ENCODE peak calls at places on chromosomes 6 and 20, in ten cellular contexts. I, P, V, Y, O, E, U, J, H and C are unnamed samples.

GRCh38 chr6:52115145-52115741 is 27.8 kb upstream of the PKHD1 start:
- DNase-seq in P (no peak), V (no peak), E (no peak), U (no peak), I (no peak), H (no peak), Y (no peak), O (no peak), J (no peak), C (no peak)

GRCh38 chr6:29521006-29521680 is 33.4 kb upstream of the MAS1L start:
- DNase-seq in P (no peak), O (no peak), V (no peak), J (no peak), I (no peak), Y (no peak), H (no peak), E (no peak), U (no peak), C (no peak)

GRCh38 chr20:59935457-59936185 is 2.2 kb upstream of the SYCP2 start:
- DNase-seq in Y (no peak), P (no peak), E (no peak), U (no peak), O (no peak), H (no peak), V (no peak), J (no peak), I (no peak), C (no peak)

GRCh38 chr20:53873249-53873642 is 197.1 kb downstream of the BCAS1 start:
- DNase-seq in H (no peak), J (no peak), Y (no peak), V (no peak), U (no peak), E (no peak), P (no peak), O (no peak), I (no peak), C (no peak)

GRCh38 chr6:12348530-12349511 is 58.7 kb downstream of the EDN1 start:
- DNase-seq in Y (no peak), V (no peak), U (no peak), J (peak), O (peak), H (no peak), I (no peak), P (peak), E (peak), C (no peak)

GRCh38 chr6:1087112-1087843 is 224.6 kb upstream of the FOXQ1 start:
- DNase-seq in E (no peak), H (no peak), P (no peak), J (no peak), I (no peak), V (no peak), O (no peak), Y (no peak), U (no peak), C (no peak)

GRCh38 chr6:93163146-93163545 is 256.2 kb downstream of the EPHA7 start:
- DNase-seq in J (no peak), Y (no peak), O (no peak), E (no peak), U (no peak), H (no peak), V (no peak), I (no peak), P (no peak), C (no peak)

GRCh38 chr20:47480705-47481104 is 21.0 kb upstream of the NCOA3 start:
- DNase-seq in H (no peak), E (no peak), U (no peak), I (no peak), P (no peak), O (no peak), J (no peak), Y (no peak), V (no peak), C (no peak)

GRCh38 chr20:32083469-32083868 is 26.0 kb upstream of the TM9SF4 start:
- DNase-seq in Y (no peak), O (no peak), E (no peak), V (no peak), P (no peak), J (no peak), U (no peak), H (no peak), I (no peak), C (no peak)

DNA sequence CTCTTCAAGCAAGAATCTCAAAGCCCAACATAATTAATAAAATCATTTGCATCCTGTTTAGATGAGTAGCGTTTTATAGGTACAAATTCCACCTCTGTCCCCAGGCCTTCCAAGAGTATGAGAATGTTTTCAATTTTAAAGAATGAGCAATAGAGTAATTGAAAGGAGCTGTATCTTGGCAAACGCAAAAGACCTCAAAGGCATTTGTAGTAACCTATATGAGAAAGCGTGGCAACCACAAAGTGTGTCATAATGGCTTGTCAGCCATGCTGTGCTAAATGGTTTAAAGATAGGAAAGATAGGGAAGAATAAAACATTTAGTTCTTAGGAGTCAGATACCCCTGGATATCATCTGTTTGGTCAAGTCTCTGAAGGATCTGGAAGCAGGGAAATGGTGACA is 71.7 kb upstream of the ISM1 start:
- DNase-seq in V (no peak), E (no peak), Y (no peak), I (no peak), P (peak), H (no peak), O (no peak), J (no peak), U (no peak), C (no peak)
- TF ChIP-seq CTCF in V (no peak), E (no peak), Y (no peak), I (no peak), P (no peak), H (no peak), O (no peak), J (no peak), U (no peak), C (no peak)

GRCh38 chr6:88920777-88921728 is 42.4 kb downstream of the RNGTT start:
- DNase-seq in J (no peak), U (no peak), P (no peak), E (no peak), Y (no peak), I (no peak), V (no peak), H (no peak), O (no peak), C (no peak)

GRCh38 chr6:88921734-88922133 is 41.7 kb downstream of the RNGTT start:
- DNase-seq in I (no peak), H (no peak), E (no peak), J (no peak), P (no peak), Y (no peak), V (no peak), U (no peak), O (no peak), C (no peak)

GRCh38 chr6:88922775-88923548 is 40.5 kb downstream of the RNGTT start:
- DNase-seq in V (no peak), O (no peak), U (no peak), J (no peak), H (no peak), P (no peak), Y (no peak), E (no peak), I (no peak), C (no peak)

GRCh38 chr6:88919032-88919431 is 44.4 kb downstream of the RNGTT start:
- DNase-seq in P (no peak), I (no peak), Y (no peak), O (no peak), V (no peak), J (no peak), U (no peak), E (no peak), H (no peak), C (no peak)

DNA sequence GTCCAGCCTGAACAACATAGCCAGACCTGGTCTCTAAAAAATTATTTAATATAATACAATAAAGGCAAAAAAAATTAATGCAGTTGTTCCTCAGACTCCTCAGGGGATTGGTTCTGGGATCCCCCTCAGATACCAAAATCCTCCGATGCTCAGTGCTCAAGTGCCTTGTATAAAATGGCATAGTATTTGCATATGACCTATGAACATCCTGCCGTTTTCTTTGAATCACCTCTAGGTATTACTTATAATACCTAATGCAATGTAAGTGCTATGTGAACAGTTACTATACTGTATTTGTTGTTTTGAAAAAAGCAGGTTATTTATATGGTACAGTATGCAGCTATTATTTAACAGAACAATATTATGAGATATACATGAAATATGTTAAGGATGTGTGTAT is 43.3 kb downstream of the RNGTT start:
- DNase-seq in P (no peak), H (no peak), E (no peak), V (no peak), J (no peak), I (no peak), O (no peak), Y (no peak), U (no peak), C (no peak)
- TF ChIP-seq CTCF in P (no peak), H (no peak), E (no peak), V (no peak), J (no peak), I (no peak), O (no peak), Y (no peak), U (no peak), C (no peak)

DNA sequence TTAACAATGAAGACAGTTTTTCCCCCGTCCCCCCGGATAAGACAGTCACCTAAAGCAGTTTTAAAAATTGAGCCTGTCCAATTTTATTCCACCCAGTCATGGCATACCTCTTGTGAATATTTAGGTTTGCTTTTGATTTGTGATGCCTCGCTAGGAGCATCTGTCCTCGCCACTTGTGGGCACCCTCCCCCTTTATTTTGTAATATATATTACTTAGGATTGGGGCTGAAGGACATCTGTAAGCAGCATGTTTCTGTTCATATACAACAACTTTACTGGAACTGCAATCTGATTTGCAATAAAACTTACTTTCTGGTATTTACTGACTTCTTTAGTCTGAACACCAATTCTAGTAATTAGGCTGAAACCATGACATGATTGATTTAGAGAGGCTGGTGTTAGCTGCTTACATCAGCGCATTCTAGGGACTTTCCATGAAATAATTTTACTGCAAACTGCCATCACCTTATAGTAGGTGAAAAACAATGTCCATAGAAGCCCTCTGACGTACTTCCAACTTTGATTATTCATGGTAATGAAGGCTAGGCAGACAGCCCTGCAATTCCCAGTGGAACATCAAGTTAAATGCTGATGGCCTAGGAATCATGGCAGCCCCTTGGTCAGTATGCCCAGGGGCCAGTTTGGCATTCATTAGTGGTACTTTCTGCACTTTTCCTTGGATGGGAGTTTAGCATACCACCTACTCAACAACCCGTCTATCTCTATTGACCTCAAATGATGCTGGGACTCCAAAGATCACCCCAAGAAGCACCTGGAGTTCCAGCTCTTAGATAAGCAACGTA is 132.9 kb upstream of the MCHR2 start:
- DNase-seq in P (no peak), H (peak), Y (no peak), U (no peak), E (no peak), O (no peak), J (no peak), V (peak), I (peak), C (no peak)
- TF ChIP-seq CTCF in P (no peak), H (no peak), Y (no peak), U (no peak), E (peak), O (no peak), J (no peak), V (no peak), I (no peak), C (no peak)

GRCh38 chr6:99613398-99613704 is 6.7 kb downstream of the PRDM13 start:
- DNase-seq in P (no peak), U (peak), H (peak), Y (no peak), I (peak), V (peak), J (no peak), E (no peak), O (peak), C (no peak)
- TF ChIP-seq CTCF in P (no peak), U (peak), H (peak), Y (peak), I (peak), V (peak), J (peak), E (peak), O (peak), C (peak)

GRCh38 chr6:14040042-14040441 is 77.5 kb upstream of the CD83 start:
- DNase-seq in I (no peak), P (no peak), E (no peak), O (no peak), Y (no peak), V (no peak), U (no peak), J (no peak), H (no peak), C (no peak)
- TF ChIP-seq CTCF in I (no peak), P (no peak), E (no peak), O (no peak), Y (no peak), V (no peak), U (no peak), J (no peak), H (no peak), C (no peak)

DNA sequence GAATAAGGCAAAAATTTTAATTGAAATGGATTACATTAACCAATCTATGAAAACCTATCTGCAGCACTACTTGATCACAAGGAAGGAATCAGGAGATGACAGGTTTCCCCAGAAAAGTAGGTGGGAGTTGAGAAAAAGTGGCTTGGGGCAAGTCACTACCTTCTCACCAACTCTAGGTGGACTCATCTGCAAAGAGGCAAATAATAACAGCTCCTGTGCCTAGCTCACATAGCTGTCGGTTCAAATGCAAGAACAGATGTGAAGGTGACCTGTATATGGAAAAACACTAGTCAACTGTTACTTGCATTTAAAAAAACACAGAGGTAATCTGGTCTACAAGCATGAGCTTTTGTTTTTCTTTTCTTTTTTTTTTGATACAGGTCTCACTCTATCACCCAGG is 67.2 kb downstream of the POPDC3 start:
- DNase-seq in J (no peak), P (no peak), Y (no peak), U (no peak), V (no peak), I (no peak), H (no peak), E (no peak), O (no peak), C (no peak)
- TF ChIP-seq CTCF in J (no peak), P (no peak), Y (no peak), U (no peak), V (no peak), I (no peak), H (no peak), E (no peak), O (no peak), C (no peak)

GRCh38 chr20:58208944-58209343 is 19.5 kb downstream of the ANKRD60 start:
- DNase-seq in E (no peak), O (no peak), V (no peak), I (no peak), U (no peak), P (no peak), H (no peak), J (no peak), Y (no peak), C (no peak)

GRCh38 chr20:58201616-58202015 is 26.8 kb downstream of the ANKRD60 start:
- DNase-seq in E (no peak), V (no peak), I (no peak), Y (no peak), O (no peak), U (no peak), H (no peak), P (no peak), J (no peak), C (no peak)

GRCh38 chr20:58202039-58202438 is 26.4 kb downstream of the ANKRD60 start:
- DNase-seq in P (no peak), J (no peak), E (no peak), H (no peak), V (no peak), I (no peak), Y (no peak), O (no peak), U (no peak), C (no peak)

GRCh38 chr20:58209652-58210397 is 18.6 kb downstream of the ANKRD60 start:
- DNase-seq in J (peak), Y (peak), P (peak), I (peak), H (peak), V (peak), U (peak), E (peak), O (peak), C (peak)

DNA sequence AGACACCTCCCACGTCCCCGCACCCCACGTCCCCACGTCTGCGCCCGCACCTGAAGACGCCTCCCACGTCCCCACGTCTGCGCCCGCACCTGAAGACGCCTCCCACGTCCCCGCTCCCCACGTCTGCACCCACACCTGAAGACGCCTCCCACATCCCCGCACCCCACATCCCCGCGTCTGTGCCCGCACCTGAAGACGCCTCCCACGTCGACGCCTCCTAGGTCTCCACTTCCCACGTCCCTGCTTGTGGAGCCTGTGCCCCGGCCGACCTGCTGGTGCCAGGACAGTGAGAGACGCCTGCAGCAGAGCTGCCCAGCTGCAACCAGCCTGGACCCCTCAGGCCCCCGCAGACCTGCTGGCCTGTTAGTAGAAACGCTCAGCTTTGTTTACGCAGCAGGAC is 22.6 kb downstream of the ANKRD60 start:
- DNase-seq in E (peak), V (no peak), H (no peak), U (no peak), Y (no peak), I (no peak), O (no peak), J (no peak), P (no peak), C (no peak)
- TF ChIP-seq CTCF in E (no peak), V (no peak), H (no peak), U (no peak), Y (no peak), I (no peak), O (no peak), J (no peak), P (no peak), C (no peak)

DNA sequence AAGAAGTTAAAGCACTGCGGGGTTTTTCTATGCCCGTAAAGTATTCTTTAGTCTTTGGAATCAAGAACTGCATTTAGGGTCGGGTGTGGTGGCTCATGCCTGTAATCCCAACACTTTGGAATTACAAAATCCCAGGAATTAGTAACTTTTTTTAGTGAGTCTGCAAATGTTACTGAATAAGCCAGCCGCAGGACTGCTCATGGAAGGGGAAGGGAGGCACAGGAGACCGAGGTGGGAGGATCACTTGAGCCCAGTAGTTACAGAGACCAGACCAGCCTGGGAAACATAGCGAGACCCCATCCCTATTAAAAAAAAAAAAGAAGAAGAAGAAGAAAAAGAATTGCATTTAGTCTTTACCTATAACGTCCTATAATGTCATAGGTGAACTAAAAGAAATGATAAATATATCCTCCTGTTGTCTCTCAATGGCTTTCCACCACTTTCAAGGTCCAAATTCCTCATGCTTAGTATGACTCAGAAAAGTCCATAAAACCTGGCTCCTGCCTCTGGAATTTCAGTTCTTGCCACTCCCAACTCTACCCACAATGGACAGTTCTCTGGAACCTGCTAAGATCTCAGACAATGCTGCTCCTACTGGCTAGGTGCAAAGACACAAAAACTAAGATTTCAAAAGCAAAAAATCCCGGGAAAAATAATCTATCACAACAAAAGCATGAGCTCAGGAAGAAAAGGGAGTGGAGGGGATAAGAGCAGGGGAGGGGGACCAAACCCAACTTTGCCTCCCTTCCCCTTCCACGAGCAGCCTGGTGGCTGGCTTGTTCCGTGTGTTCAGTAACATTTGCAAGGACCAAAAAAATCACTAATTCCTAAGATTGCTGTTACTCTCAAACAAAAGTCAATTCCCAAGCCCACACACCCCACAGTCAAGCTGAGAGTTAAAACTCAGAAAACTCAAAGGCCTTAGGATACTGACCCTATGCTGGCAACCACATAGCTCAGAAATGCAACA is 39.0 kb downstream of the B4GALT5 start:
- DNase-seq in O (peak), I (no peak), U (no peak), H (no peak), Y (no peak), J (no peak), E (no peak), P (no peak), V (no peak), C (no peak)
- TF ChIP-seq CTCF in O (no peak), I (no peak), U (no peak), H (no peak), Y (no peak), J (no peak), E (peak), P (no peak), V (no peak), C (no peak)

DNA sequence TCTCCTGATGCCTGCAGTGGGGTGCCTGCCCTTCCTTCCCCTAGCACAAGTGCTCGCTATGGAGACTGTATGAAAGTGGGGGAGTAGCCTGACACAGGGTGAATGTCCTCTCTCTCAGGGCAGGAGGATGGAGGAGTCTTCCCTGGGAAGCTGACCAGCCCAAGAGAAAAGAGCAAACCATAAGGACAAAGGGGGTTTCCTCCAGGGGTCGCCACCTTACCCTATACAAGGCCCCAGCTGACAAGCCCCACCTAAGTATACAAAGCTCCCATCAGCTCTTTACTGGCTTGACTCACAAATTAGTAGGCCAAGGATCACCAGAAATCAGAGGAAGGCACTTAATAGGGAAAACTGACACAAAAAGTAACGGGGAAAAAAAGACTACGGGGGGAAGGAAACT is 54.1 kb downstream of the PLAGL1 start:
- DNase-seq in O (no peak), U (no peak), J (no peak), Y (no peak), P (no peak), V (no peak), H (no peak), I (no peak), E (no peak), C (no peak)
- TF ChIP-seq CTCF in O (no peak), U (no peak), J (no peak), Y (no peak), P (no peak), V (no peak), H (no peak), I (no peak), E (no peak), C (no peak)